ENCODE peak calls at places on chromosomes 16 and 17, in six cellular contexts. One of them, this sample, is unnamed.

GRCh38 chr17:32323046-32323445 is 18.9 kb downstream of the C17orf75 start:
- DNase-seq in activated CD4-positive, alpha-beta T cell treated with anti-CD3 and anti-CD28 coated beads, Interleukin-2, amount 50 U/mL, for 1 hour: no peak
- DNase-seq in progenitor cell of endocrine pancreas: no peak
- DNase-seq in stimulated activated CD8-positive, alpha-beta memory T cell treated with anti-CD3 and anti-CD28 coated beads, Interleukin-2, amount 100 ng/mL, for 1 hour: no peak
- DNase-seq in sciatic nerve: no peak
- DNase-seq in aorta: no peak
- DNase-seq in this sample: no peak

GRCh38 chr16:46658925-46659324 is 30.1 kb downstream of the VPS35 start:
- DNase-seq in activated CD4-positive, alpha-beta T cell treated with anti-CD3 and anti-CD28 coated beads, Interleukin-2, amount 50 U/mL, for 1 hour: no peak
- DNase-seq in progenitor cell of endocrine pancreas: no peak
- DNase-seq in stimulated activated CD8-positive, alpha-beta memory T cell treated with anti-CD3 and anti-CD28 coated beads, Interleukin-2, amount 100 ng/mL, for 1 hour: no peak
- DNase-seq in sciatic nerve: peak
- DNase-seq in aorta: peak
- DNase-seq in this sample: no peak

GRCh38 chr17:42979511-42980273 is at the start of gene PTGES3L:
- DNase-seq in activated CD4-positive, alpha-beta T cell treated with anti-CD3 and anti-CD28 coated beads, Interleukin-2, amount 50 U/mL, for 1 hour: no peak
- DNase-seq in progenitor cell of endocrine pancreas: peak
- DNase-seq in stimulated activated CD8-positive, alpha-beta memory T cell treated with anti-CD3 and anti-CD28 coated beads, Interleukin-2, amount 100 ng/mL, for 1 hour: no peak
- DNase-seq in sciatic nerve: no peak
- DNase-seq in aorta: peak
- DNase-seq in this sample: no peak

GRCh38 chr16:86952769-86953168 is 364.4 kb downstream of the C16orf95 start:
- DNase-seq in activated CD4-positive, alpha-beta T cell treated with anti-CD3 and anti-CD28 coated beads, Interleukin-2, amount 50 U/mL, for 1 hour: no peak
- DNase-seq in progenitor cell of endocrine pancreas: no peak
- DNase-seq in stimulated activated CD8-positive, alpha-beta memory T cell treated with anti-CD3 and anti-CD28 coated beads, Interleukin-2, amount 100 ng/mL, for 1 hour: no peak
- DNase-seq in sciatic nerve: no peak
- DNase-seq in aorta: peak
- DNase-seq in this sample: no peak

GRCh38 chr16:48157794-48158193 is 2.0 kb upstream of the ABCC12 start:
- DNase-seq in activated CD4-positive, alpha-beta T cell treated with anti-CD3 and anti-CD28 coated beads, Interleukin-2, amount 50 U/mL, for 1 hour: no peak
- DNase-seq in progenitor cell of endocrine pancreas: no peak
- DNase-seq in stimulated activated CD8-positive, alpha-beta memory T cell treated with anti-CD3 and anti-CD28 coated beads, Interleukin-2, amount 100 ng/mL, for 1 hour: no peak
- DNase-seq in sciatic nerve: no peak
- DNase-seq in aorta: no peak
- DNase-seq in this sample: no peak

GRCh38 chr17:10349403-10349802 is 23.4 kb downstream of the MYH13 start:
- DNase-seq in activated CD4-positive, alpha-beta T cell treated with anti-CD3 and anti-CD28 coated beads, Interleukin-2, amount 50 U/mL, for 1 hour: no peak
- DNase-seq in progenitor cell of endocrine pancreas: no peak
- DNase-seq in stimulated activated CD8-positive, alpha-beta memory T cell treated with anti-CD3 and anti-CD28 coated beads, Interleukin-2, amount 100 ng/mL, for 1 hour: no peak
- DNase-seq in sciatic nerve: no peak
- DNase-seq in aorta: no peak
- DNase-seq in this sample: no peak

GRCh38 chr17:81152288-81152848 is 12.9 kb upstream of the PVALEF start:
- DNase-seq in activated CD4-positive, alpha-beta T cell treated with anti-CD3 and anti-CD28 coated beads, Interleukin-2, amount 50 U/mL, for 1 hour: no peak
- DNase-seq in progenitor cell of endocrine pancreas: no peak
- DNase-seq in stimulated activated CD8-positive, alpha-beta memory T cell treated with anti-CD3 and anti-CD28 coated beads, Interleukin-2, amount 100 ng/mL, for 1 hour: no peak
- DNase-seq in sciatic nerve: no peak
- DNase-seq in aorta: no peak
- DNase-seq in this sample: no peak

GRCh38 chr16:54734156-54734555 is 196.5 kb upstream of the IRX5 start:
- DNase-seq in activated CD4-positive, alpha-beta T cell treated with anti-CD3 and anti-CD28 coated beads, Interleukin-2, amount 50 U/mL, for 1 hour: no peak
- DNase-seq in progenitor cell of endocrine pancreas: no peak
- DNase-seq in stimulated activated CD8-positive, alpha-beta memory T cell treated with anti-CD3 and anti-CD28 coated beads, Interleukin-2, amount 100 ng/mL, for 1 hour: no peak
- DNase-seq in sciatic nerve: no peak
- DNase-seq in aorta: no peak
- DNase-seq in this sample: no peak

GRCh38 chr17:66717680-66718079 is 117.2 kb upstream of the CACNG5 start:
- DNase-seq in activated CD4-positive, alpha-beta T cell treated with anti-CD3 and anti-CD28 coated beads, Interleukin-2, amount 50 U/mL, for 1 hour: no peak
- DNase-seq in progenitor cell of endocrine pancreas: no peak
- DNase-seq in stimulated activated CD8-positive, alpha-beta memory T cell treated with anti-CD3 and anti-CD28 coated beads, Interleukin-2, amount 100 ng/mL, for 1 hour: no peak
- DNase-seq in sciatic nerve: no peak
- DNase-seq in aorta: no peak
- DNase-seq in this sample: no peak

GRCh38 chr16:86653289-86654006 is 75.1 kb downstream of the FOXL1 start:
- DNase-seq in activated CD4-positive, alpha-beta T cell treated with anti-CD3 and anti-CD28 coated beads, Interleukin-2, amount 50 U/mL, for 1 hour: no peak
- DNase-seq in progenitor cell of endocrine pancreas: no peak
- DNase-seq in stimulated activated CD8-positive, alpha-beta memory T cell treated with anti-CD3 and anti-CD28 coated beads, Interleukin-2, amount 100 ng/mL, for 1 hour: no peak
- DNase-seq in sciatic nerve: no peak
- DNase-seq in aorta: no peak
- DNase-seq in this sample: no peak

GRCh38 chr17:77957215-77957868 is 1.2 kb upstream of the TNRC6C start:
- DNase-seq in activated CD4-positive, alpha-beta T cell treated with anti-CD3 and anti-CD28 coated beads, Interleukin-2, amount 50 U/mL, for 1 hour: no peak
- DNase-seq in progenitor cell of endocrine pancreas: no peak
- DNase-seq in stimulated activated CD8-positive, alpha-beta memory T cell treated with anti-CD3 and anti-CD28 coated beads, Interleukin-2, amount 100 ng/mL, for 1 hour: no peak
- DNase-seq in sciatic nerve: no peak
- DNase-seq in aorta: no peak
- DNase-seq in this sample: no peak

GRCh38 chr17:17506181-17506741 is 10.1 kb upstream of the RASD1 start:
- DNase-seq in activated CD4-positive, alpha-beta T cell treated with anti-CD3 and anti-CD28 coated beads, Interleukin-2, amount 50 U/mL, for 1 hour: no peak
- DNase-seq in progenitor cell of endocrine pancreas: no peak
- DNase-seq in stimulated activated CD8-positive, alpha-beta memory T cell treated with anti-CD3 and anti-CD28 coated beads, Interleukin-2, amount 100 ng/mL, for 1 hour: no peak
- DNase-seq in sciatic nerve: no peak
- DNase-seq in aorta: peak
- DNase-seq in this sample: no peak

This sample was measured in CD8-positive, alpha-beta T cell.